ENCODE peak calls at places on chromosome 2, in eight cellular contexts. One of them, this sample, is unnamed.
A peak's percentile ranks its signal among the peaks of the same experiment; 100 is the strongest.

GRCh38 chr2:11560806-11561205 is 27.0 kb downstream of the GREB1 start:
- DNase-seq in lower lobe of right lung: no peak
- DNase-seq in suprapubic skin: no peak
- DNase-seq in A549: no peak
- DNase-seq in ovary: peak; percentile 10
- DNase-seq in body of pancreas: no peak
- DNase-seq in tibial nerve: no peak
- DNase-seq in heart left ventricle: no peak
- DNase-seq in this sample: no peak

GRCh38 chr2:42359894-42360483 is 1.0 kb downstream of the COX7A2L start:
- DNase-seq in tibial nerve: no peak
- DNase-seq in heart left ventricle: no peak
- DNase-seq in A549: no peak
- DNase-seq in lower lobe of right lung: no peak
- DNase-seq in body of pancreas: no peak
- DNase-seq in suprapubic skin: no peak
- DNase-seq in ovary: no peak
- DNase-seq in this sample: peak; percentile 77

GRCh38 chr2:166104084-166104483 is 23.7 kb downstream of the SCN1A start:
- DNase-seq in suprapubic skin: no peak
- DNase-seq in heart left ventricle: no peak
- DNase-seq in ovary: no peak
- DNase-seq in A549: no peak
- DNase-seq in body of pancreas: no peak
- DNase-seq in tibial nerve: no peak
- DNase-seq in lower lobe of right lung: no peak
- DNase-seq in this sample: no peak

GRCh38 chr2:127508621-127509034 is 17.7 kb downstream of the IWS1 start:
- DNase-seq in suprapubic skin: peak; percentile 81
- DNase-seq in lower lobe of right lung: no peak
- DNase-seq in ovary: peak; percentile 38
- DNase-seq in heart left ventricle: peak; percentile 91
- DNase-seq in body of pancreas: peak; percentile 55
- DNase-seq in tibial nerve: peak; percentile 46
- DNase-seq in A549: peak; percentile 91
- DNase-seq in this sample: peak; percentile 41

GRCh38 chr2:193743089-193743488 is 1548.4 kb upstream of the TMEFF2 start:
- DNase-seq in ovary: no peak
- DNase-seq in tibial nerve: no peak
- DNase-seq in lower lobe of right lung: no peak
- DNase-seq in heart left ventricle: no peak
- DNase-seq in suprapubic skin: no peak
- DNase-seq in body of pancreas: no peak
- DNase-seq in A549: no peak
- DNase-seq in this sample: no peak

GRCh38 chr2:72952110-72952823 is 34.9 kb downstream of the EMX1 start:
- DNase-seq in ovary: no peak
- DNase-seq in A549: no peak
- DNase-seq in lower lobe of right lung: no peak
- DNase-seq in heart left ventricle: no peak
- DNase-seq in body of pancreas: no peak
- DNase-seq in suprapubic skin: no peak
- DNase-seq in tibial nerve: no peak
- DNase-seq in this sample: no peak

GRCh38 chr2:209322905-209323517 is 100.8 kb upstream of the MAP2 start:
- DNase-seq in ovary: no peak
- DNase-seq in body of pancreas: no peak
- DNase-seq in lower lobe of right lung: no peak
- DNase-seq in heart left ventricle: no peak
- DNase-seq in A549: no peak
- DNase-seq in tibial nerve: no peak
- DNase-seq in suprapubic skin: no peak
- DNase-seq in this sample: no peak

GRCh38 chr2:62238236-62238635 is 42.3 kb downstream of the B3GNT2 start:
- DNase-seq in suprapubic skin: no peak
- DNase-seq in ovary: no peak
- DNase-seq in lower lobe of right lung: no peak
- DNase-seq in body of pancreas: no peak
- DNase-seq in heart left ventricle: no peak
- DNase-seq in A549: no peak
- DNase-seq in tibial nerve: no peak
- DNase-seq in this sample: no peak

GRCh38 chr2:135756692-135757091 is 15.0 kb downstream of the UBXN4 start:
- DNase-seq in A549: no peak
- DNase-seq in heart left ventricle: no peak
- DNase-seq in ovary: no peak
- DNase-seq in lower lobe of right lung: no peak
- DNase-seq in body of pancreas: no peak
- DNase-seq in suprapubic skin: no peak
- DNase-seq in tibial nerve: no peak
- DNase-seq in this sample: no peak

DNA sequence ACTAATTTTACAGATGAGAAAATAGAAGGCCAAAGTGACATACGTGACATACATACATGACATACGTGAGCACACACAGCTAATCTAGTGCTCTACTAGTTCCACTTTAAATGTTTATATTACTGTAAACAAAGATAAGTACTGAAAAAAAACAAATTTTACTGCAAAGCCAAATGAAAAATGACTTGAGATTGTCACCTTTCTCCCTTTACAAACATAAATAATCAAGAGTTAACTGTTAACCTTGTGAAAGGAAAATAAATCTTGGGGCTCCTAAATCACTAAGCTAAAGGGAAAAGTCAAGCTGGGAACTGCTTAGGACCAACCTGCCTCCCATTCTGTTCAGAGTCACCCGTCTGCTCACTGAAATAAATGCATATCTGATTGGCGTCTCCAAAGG is 96.7 kb downstream of the PMS1 start:
- DNase-seq in suprapubic skin: no peak
- DNase-seq in lower lobe of right lung: no peak
- DNase-seq in tibial nerve: no peak
- DNase-seq in body of pancreas: no peak
- DNase-seq in A549: no peak
- DNase-seq in ovary: no peak
- DNase-seq in heart left ventricle: no peak
- DNase-seq in this sample: no peak
- H3K4me3 ChIP-seq in suprapubic skin: no peak overlapping the region
- H3K4me3 ChIP-seq in lower lobe of right lung: no peak overlapping the region
- H3K4me3 ChIP-seq in tibial nerve: no peak overlapping the region
- H3K4me3 ChIP-seq in body of pancreas: no peak overlapping the region
- H3K4me3 ChIP-seq in A549: no peak overlapping the region
- H3K4me3 ChIP-seq in ovary: no peak overlapping the region
- H3K4me3 ChIP-seq in heart left ventricle: no peak overlapping the region
- H3K4me3 ChIP-seq in this sample: no peak overlapping the region

GRCh38 chr2:230784840-230785239 is 72.2 kb downstream of the CAB39 start:
- DNase-seq in body of pancreas: no peak
- DNase-seq in lower lobe of right lung: no peak
- DNase-seq in heart left ventricle: no peak
- DNase-seq in A549: no peak
- DNase-seq in suprapubic skin: no peak
- DNase-seq in tibial nerve: no peak
- DNase-seq in ovary: no peak
- DNase-seq in this sample: no peak
- H3K27ac ChIP-seq in body of pancreas: no peak overlapping the region
- H3K27ac ChIP-seq in lower lobe of right lung: no peak overlapping the region
- H3K27ac ChIP-seq in heart left ventricle: peak overlapping the region; percentile 14
- H3K27ac ChIP-seq in A549: no peak overlapping the region
- H3K27ac ChIP-seq in suprapubic skin: no peak overlapping the region
- H3K27ac ChIP-seq in tibial nerve: no peak overlapping the region
- H3K27ac ChIP-seq in ovary: no peak overlapping the region
- H3K27ac ChIP-seq in this sample: no peak overlapping the region

GRCh38 chr2:44628297-44628696 is 266.6 kb downstream of the CAMKMT start:
- DNase-seq in A549: no peak
- DNase-seq in suprapubic skin: no peak
- DNase-seq in lower lobe of right lung: no peak
- DNase-seq in body of pancreas: no peak
- DNase-seq in tibial nerve: no peak
- DNase-seq in ovary: no peak
- DNase-seq in heart left ventricle: no peak
- DNase-seq in this sample: no peak

GRCh38 chr2:44620189-44620990 is 258.6 kb downstream of the CAMKMT start:
- DNase-seq in heart left ventricle: no peak
- DNase-seq in A549: no peak
- DNase-seq in suprapubic skin: no peak
- DNase-seq in lower lobe of right lung: no peak
- DNase-seq in body of pancreas: no peak
- DNase-seq in tibial nerve: no peak
- DNase-seq in ovary: no peak
- DNase-seq in this sample: no peak

GRCh38 chr2:44618378-44619023 is 256.8 kb downstream of the CAMKMT start:
- DNase-seq in lower lobe of right lung: no peak
- DNase-seq in body of pancreas: no peak
- DNase-seq in ovary: no peak
- DNase-seq in heart left ventricle: no peak
- DNase-seq in A549: no peak
- DNase-seq in tibial nerve: no peak
- DNase-seq in suprapubic skin: no peak
- DNase-seq in this sample: no peak

DNA sequence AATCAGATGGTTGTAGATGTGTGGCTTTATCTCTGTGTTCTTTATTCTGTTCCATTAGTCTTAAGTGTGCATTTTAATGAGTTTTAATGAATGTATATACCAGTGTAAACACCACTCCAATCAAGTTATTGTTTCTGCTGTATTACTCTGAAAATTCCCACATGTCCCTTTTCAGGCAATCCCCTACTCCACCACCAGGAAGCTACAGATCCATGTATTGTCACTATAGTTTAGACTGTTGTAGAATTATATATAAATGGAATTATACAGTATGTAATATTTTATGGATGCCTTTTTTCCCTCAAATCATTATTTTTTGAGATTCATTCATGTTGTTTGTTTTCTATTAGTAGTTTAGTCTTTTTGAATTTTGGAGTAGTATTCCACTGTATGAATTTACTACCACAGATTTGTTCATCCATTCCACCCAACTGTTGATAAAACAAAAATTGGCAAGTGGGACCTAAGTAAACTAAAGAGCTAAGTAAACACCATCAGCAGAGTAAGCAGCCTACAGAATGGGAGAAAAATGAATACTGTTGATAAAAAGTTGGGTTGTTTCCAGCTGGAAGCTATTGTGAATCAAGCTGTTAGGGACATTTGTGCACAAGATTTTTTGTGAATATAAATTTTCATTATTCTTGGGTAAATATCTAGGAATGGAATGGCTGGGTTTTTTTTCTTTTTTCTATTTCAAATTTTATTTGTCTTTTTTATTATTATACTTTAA is 262.0 kb downstream of the CAMKMT start:
- DNase-seq in heart left ventricle: no peak
- DNase-seq in tibial nerve: no peak
- DNase-seq in lower lobe of right lung: no peak
- DNase-seq in suprapubic skin: no peak
- DNase-seq in ovary: no peak
- DNase-seq in body of pancreas: no peak
- DNase-seq in A549: no peak
- DNase-seq in this sample: no peak
- TF ChIP-seq CTCF in heart left ventricle: no peak
- TF ChIP-seq CTCF in tibial nerve: no peak
- TF ChIP-seq CTCF in lower lobe of right lung: no peak
- TF ChIP-seq CTCF in suprapubic skin: no peak
- TF ChIP-seq CTCF in ovary: no peak
- TF ChIP-seq CTCF in body of pancreas: no peak
- TF ChIP-seq CTCF in A549: no peak
- TF ChIP-seq CTCF in this sample: no peak

GRCh38 chr2:20668470-20668869 is 1.5 kb downstream of the GDF7 start:
- DNase-seq in heart left ventricle: no peak
- DNase-seq in lower lobe of right lung: no peak
- DNase-seq in A549: no peak
- DNase-seq in body of pancreas: no peak
- DNase-seq in suprapubic skin: no peak
- DNase-seq in tibial nerve: no peak
- DNase-seq in ovary: no peak
- DNase-seq in this sample: no peak

GRCh38 chr2:20666364-20667150 is at the start of gene GDF7:
- DNase-seq in lower lobe of right lung: no peak
- DNase-seq in tibial nerve: no peak
- DNase-seq in body of pancreas: no peak
- DNase-seq in A549: no peak
- DNase-seq in suprapubic skin: no peak
- DNase-seq in heart left ventricle: peak; percentile 55
- DNase-seq in ovary: no peak
- DNase-seq in this sample: no peak

GRCh38 chr2:20667151-20667530 is 197 bp downstream of the GDF7 start:
- DNase-seq in A549: no peak
- DNase-seq in heart left ventricle: no peak
- DNase-seq in body of pancreas: no peak
- DNase-seq in suprapubic skin: no peak
- DNase-seq in ovary: no peak
- DNase-seq in tibial nerve: no peak
- DNase-seq in lower lobe of right lung: no peak
- DNase-seq in this sample: no peak

GRCh38 chr2:20668871-20669475 is 2.0 kb downstream of the GDF7 start:
- DNase-seq in suprapubic skin: no peak
- DNase-seq in heart left ventricle: no peak
- DNase-seq in lower lobe of right lung: no peak
- DNase-seq in tibial nerve: no peak
- DNase-seq in body of pancreas: no peak
- DNase-seq in ovary: no peak
- DNase-seq in A549: no peak
- DNase-seq in this sample: no peak

GRCh38 chr2:20667531-20668401 is 822 bp downstream of the GDF7 start:
- DNase-seq in heart left ventricle: no peak
- DNase-seq in tibial nerve: no peak
- DNase-seq in lower lobe of right lung: peak; percentile 41
- DNase-seq in suprapubic skin: no peak
- DNase-seq in A549: no peak
- DNase-seq in body of pancreas: no peak
- DNase-seq in ovary: no peak
- DNase-seq in this sample: no peak
- H3K4me3 ChIP-seq in heart left ventricle: peak overlapping the region; percentile 57
- H3K4me3 ChIP-seq in tibial nerve: peak overlapping the region; percentile 39
- H3K4me3 ChIP-seq in lower lobe of right lung: peak overlapping the region; percentile 46
- H3K4me3 ChIP-seq in suprapubic skin: peak overlapping the region; percentile 53
- H3K4me3 ChIP-seq in A549: peak overlapping the region; percentile 58
- H3K4me3 ChIP-seq in body of pancreas: no peak overlapping the region
- H3K4me3 ChIP-seq in ovary: peak overlapping the region; percentile 32
- H3K4me3 ChIP-seq in this sample: no peak overlapping the region